ENCODE peak calls at places on chromosome 10, in five cellular contexts. Y is cardiac muscle cell, F is Peyer's patch, V is heart left ventricle, T is PC-9. O is an unnamed sample.

GRCh38 chr10:31071232-31071999 is 39.8 kb upstream of the ZNF438 start:
- DNase-seq in V (no peak), T (no peak), F (no peak), Y (peak; percentile 23), O (no peak)

GRCh38 chr10:96496281-96496925 is 17.3 kb downstream of the TLL2 start:
- DNase-seq in F (no peak), Y (peak; percentile 55), V (no peak), T (no peak), O (peak; percentile 65)

GRCh38 chr10:93336110-93336509 is 146.0 kb downstream of the MYOF start:
- DNase-seq in T (no peak), V (no peak), F (no peak), Y (no peak), O (no peak)

GRCh38 chr10:79905322-79906314 is 43.3 kb downstream of the SFTPD start:
- DNase-seq in T (no peak), Y (peak; percentile 39), F (no peak), V (no peak), O (no peak)

GRCh38 chr10:28996947-28997551 is 291.8 kb upstream of the LYZL1 start:
- DNase-seq in Y (no peak), F (no peak), T (no peak), V (no peak), O (no peak)

GRCh38 chr10:3867454-3868273 is 82.7 kb upstream of the KLF6 start:
- DNase-seq in V (no peak), F (no peak), Y (no peak), T (no peak), O (no peak)

GRCh38 chr10:26571655-26572054 is 125.8 kb upstream of the PDSS1 start:
- DNase-seq in Y (no peak), V (no peak), T (no peak), F (no peak), O (no peak)

GRCh38 chr10:30550967-30551815 is 78.4 kb downstream of the LYZL2 start:
- DNase-seq in T (no peak), F (no peak), Y (no peak), V (no peak), O (no peak)

GRCh38 chr10:7956508-7956907 is 98.0 kb upstream of the GATA3 start:
- DNase-seq in V (no peak), F (no peak), Y (peak; percentile 85), T (no peak), O (no peak)

GRCh38 chr10:2173328-2173727 is 436.0 kb upstream of the ADARB2 start:
- DNase-seq in Y (no peak), F (no peak), V (no peak), T (no peak), O (no peak)

GRCh38 chr10:60943372-60944158 is 420 bp downstream of the RHOBTB1 start:
- DNase-seq in F (peak; percentile 30), Y (peak; percentile 71), V (peak; percentile 77), T (no peak), O (peak; percentile 69)

GRCh38 chr10:48701941-48702340 is 17.3 kb downstream of the WDFY4 start:
- DNase-seq in Y (no peak), F (no peak), T (no peak), V (no peak), O (no peak)

GRCh38 chr10:48701139-48701901 is 16.6 kb downstream of the WDFY4 start:
- DNase-seq in Y (no peak), T (no peak), F (no peak), V (no peak), O (no peak)

GRCh38 chr10:48703776-48704555 is 19.3 kb downstream of the WDFY4 start:
- DNase-seq in T (no peak), F (no peak), Y (no peak), V (no peak), O (no peak)

GRCh38 chr10:48708144-48708543 is 23.5 kb downstream of the WDFY4 start:
- DNase-seq in Y (peak; percentile 46), V (peak; percentile 38), F (no peak), T (no peak), O (no peak)

GRCh38 chr10:48705407-48705938 is 20.8 kb downstream of the WDFY4 start:
- DNase-seq in Y (no peak), F (no peak), V (no peak), T (no peak), O (no peak)
- TF ChIP-seq CTCF in Y (no peak), F (no peak), V (no peak), T (no peak), O (no peak)

GRCh38 chr10:103549349-103549685 is 55.8 kb downstream of the NEURL1 start:
- DNase-seq in T (no peak), V (no peak), Y (no peak), F (no peak), O (no peak)
- TF ChIP-seq CTCF in T (no peak), V (no peak), Y (no peak), F (no peak), O (no peak)

DNA sequence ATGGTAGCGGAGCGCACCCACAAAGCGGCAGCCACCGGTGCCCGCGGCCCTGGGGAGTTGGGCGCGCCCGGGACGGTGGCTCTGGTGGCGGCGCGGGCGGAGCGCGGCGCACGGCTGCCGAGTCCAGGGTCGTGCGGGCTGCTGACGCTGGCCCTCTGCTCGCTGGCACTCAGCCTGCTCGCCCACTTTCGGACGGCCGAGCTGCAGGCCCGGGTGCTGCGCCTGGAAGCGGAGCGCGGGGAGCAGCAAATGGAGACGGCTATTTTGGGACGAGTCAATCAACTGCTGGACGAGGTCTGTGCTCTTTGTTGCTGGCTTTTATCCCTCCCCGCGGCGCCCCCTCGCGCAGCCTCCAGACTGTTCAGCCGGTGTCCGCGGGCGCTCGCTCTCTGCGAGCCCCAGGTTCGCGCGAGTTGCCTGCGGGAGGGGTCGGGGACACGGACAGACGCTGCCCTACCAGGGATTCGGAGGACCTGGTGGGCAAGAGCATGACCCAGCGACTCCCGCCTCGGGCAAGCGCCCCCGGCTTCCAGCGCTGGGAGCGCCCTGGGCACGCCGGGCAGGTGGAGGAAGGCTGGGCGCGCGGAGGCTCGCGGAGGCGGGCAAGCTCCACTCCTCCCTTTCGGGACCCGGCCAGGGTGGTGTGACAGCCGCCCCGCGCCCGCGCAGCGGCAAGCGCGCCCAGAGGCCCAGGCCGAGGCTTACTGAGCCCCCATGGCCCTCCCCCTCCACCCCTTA is 887 bp downstream of the COL13A1 start:
- DNase-seq in Y (peak; percentile 58), V (peak; percentile 56), T (no peak), F (no peak), O (peak; percentile 72)
- TF ChIP-seq CTCF in Y (peak; percentile 23), V (no peak), T (no peak), F (no peak), O (peak; percentile 7)

DNA sequence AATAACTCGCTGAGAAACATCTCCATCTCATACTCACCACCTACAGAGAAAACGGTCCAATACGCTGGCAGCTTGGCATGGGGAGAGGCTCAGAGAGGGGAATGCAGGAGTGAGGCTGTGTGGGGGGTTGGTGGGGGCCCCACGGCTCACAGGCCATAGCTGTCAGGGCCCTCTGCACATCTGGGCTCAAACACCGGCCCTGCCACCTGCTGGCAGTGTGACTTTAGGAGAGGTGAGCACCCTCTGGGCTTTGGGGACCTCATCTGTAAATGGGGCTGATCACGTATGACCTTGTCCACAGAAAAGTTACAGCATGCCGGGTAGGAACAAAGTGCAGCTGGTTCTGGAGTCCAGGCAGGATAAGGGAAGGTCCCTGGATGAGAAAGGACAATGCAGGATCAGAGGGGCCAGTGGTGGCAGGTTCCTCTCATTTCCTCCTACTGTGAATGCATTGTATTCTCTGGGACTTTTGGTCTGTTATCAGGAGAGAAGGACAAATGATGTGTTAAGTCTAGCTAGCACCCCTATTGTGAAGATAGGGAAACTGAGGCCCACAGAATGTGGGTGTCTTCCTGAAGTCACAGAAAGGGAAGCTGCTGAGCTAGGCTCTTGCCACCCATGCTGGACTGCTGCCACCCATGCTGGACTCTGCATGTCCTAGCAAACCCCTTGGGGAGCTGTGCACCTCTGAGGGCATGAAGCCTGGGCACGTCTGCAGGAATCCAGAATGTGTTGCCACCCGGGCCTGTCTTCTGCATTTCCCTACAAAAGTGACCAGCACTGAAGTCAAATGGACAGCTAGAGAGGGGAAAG is 404.6 kb downstream of the RPS24 start:
- DNase-seq in V (no peak), F (no peak), T (no peak), Y (no peak), O (no peak)
- TF ChIP-seq CTCF in V (no peak), F (no peak), T (peak; percentile 33), Y (no peak), O (no peak)

DNA sequence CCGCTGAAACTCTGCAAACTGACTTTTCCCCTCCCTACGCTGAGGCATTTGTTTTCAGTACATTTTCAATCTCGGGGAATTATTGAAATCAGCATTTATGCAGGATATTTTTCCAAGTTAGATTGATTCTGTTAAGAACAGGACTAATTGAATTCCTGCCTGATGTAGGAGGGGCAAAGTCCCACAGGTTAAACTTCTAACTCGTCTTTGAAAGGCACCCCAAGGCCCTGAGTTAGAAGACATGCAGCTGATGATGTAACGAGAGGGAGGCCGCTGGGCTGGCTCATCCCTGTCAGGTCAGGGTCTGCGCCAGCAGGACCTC is 253.1 kb downstream of the CELF2 start:
- DNase-seq in T (no peak), F (no peak), Y (no peak), V (no peak), O (no peak)
- TF ChIP-seq CTCF in T (peak; percentile 34), F (no peak), Y (no peak), V (no peak), O (peak; percentile 16)

GRCh38 chr10:101055416-101055815 is 6.4 kb upstream of the KAZALD1 start:
- DNase-seq in T (no peak), F (no peak), V (no peak), Y (no peak), O (no peak)
- TF ChIP-seq CTCF in T (no peak), F (peak; percentile 10), V (no peak), Y (peak; percentile 9), O (no peak)